ENCODE peak calls at places on chromosome 14, in six cellular contexts. J is trophoblast cell, V is OCI-LY7, R is GM23338, A is osteoblast, L is HCT116. P is an unnamed sample.

GRCh38 chr14:71355324-71356201 is 448.3 kb downstream of the PCNX1 start:
- DNase-seq in R (peak), A (no peak), V (no peak), J (peak), L (no peak), P (no peak)

GRCh38 chr14:77574446-77575125 is 41.9 kb downstream of the SPTLC2 start:
- DNase-seq in L (no peak), V (no peak), R (no peak), J (no peak), A (no peak), P (no peak)

GRCh38 chr14:54652188-54652889 is 85.4 kb downstream of the SAMD4A start:
- DNase-seq in J (peak), R (peak), A (peak), L (peak), V (no peak), P (peak)

GRCh38 chr14:50260511-50260910 is 29.1 kb upstream of the SOS2 start:
- DNase-seq in L (peak), J (peak), V (peak), R (peak), A (no peak), P (no peak)

GRCh38 chr14:92945959-92946846 is 23.3 kb downstream of the CHGA start:
- DNase-seq in L (peak), R (no peak), J (no peak), V (no peak), A (peak), P (no peak)

GRCh38 chr14:99744199-99744872 is 48.9 kb upstream of the EML1 start:
- DNase-seq in L (no peak), V (no peak), A (peak), J (peak), R (peak), P (no peak)

GRCh38 chr14:63995285-63995684 is 142.5 kb downstream of the SYNE2 start:
- DNase-seq in A (no peak), R (no peak), L (no peak), V (no peak), J (no peak), P (no peak)

GRCh38 chr14:99564256-99564902 is 39.6 kb downstream of the CCDC85C start:
- DNase-seq in A (peak), R (no peak), J (no peak), V (no peak), L (no peak), P (no peak)

GRCh38 chr14:84857129-84857528 is 672.8 kb upstream of the FLRT2 start:
- DNase-seq in L (no peak), R (no peak), A (no peak), V (no peak), J (no peak), P (no peak)

GRCh38 chr14:65239143-65239672 is 136.9 kb upstream of the MAX start:
- DNase-seq in J (peak), L (no peak), V (no peak), A (peak), R (no peak), P (no peak)

GRCh38 chr14:65238456-65238855 is 136.1 kb upstream of the MAX start:
- DNase-seq in A (no peak), V (no peak), R (no peak), J (peak), L (no peak), P (no peak)

GRCh38 chr14:65237956-65238355 is 135.6 kb upstream of the MAX start:
- DNase-seq in V (no peak), J (peak), R (peak), L (no peak), A (no peak), P (no peak)

GRCh38 chr14:65234752-65235361 is 132.5 kb upstream of the MAX start:
- DNase-seq in A (no peak), J (no peak), V (no peak), R (no peak), L (no peak), P (no peak)

GRCh38 chr14:65237023-65237814 is 134.9 kb upstream of the MAX start:
- DNase-seq in J (no peak), L (no peak), A (no peak), V (no peak), R (no peak), P (no peak)
- H3K4me2 ChIP-seq in J (no peak), L (peak), A (peak), V (no peak), R (no peak), P (no peak)

GRCh38 chr14:51847489-51847796 is 13.0 kb upstream of the GNG2 start:
- DNase-seq in R (no peak), L (no peak), A (no peak), V (no peak), J (no peak), P (no peak)
- H3K4me2 ChIP-seq in R (peak), L (no peak), A (peak), V (peak), J (no peak), P (no peak)

GRCh38 chr14:101072070-101072469 is 168.5 kb upstream of the RTL1 start:
- DNase-seq in R (no peak), L (no peak), V (no peak), J (no peak), A (no peak), P (no peak)
- H3K4me2 ChIP-seq in R (no peak), L (peak), V (no peak), J (no peak), A (no peak), P (no peak)

DNA sequence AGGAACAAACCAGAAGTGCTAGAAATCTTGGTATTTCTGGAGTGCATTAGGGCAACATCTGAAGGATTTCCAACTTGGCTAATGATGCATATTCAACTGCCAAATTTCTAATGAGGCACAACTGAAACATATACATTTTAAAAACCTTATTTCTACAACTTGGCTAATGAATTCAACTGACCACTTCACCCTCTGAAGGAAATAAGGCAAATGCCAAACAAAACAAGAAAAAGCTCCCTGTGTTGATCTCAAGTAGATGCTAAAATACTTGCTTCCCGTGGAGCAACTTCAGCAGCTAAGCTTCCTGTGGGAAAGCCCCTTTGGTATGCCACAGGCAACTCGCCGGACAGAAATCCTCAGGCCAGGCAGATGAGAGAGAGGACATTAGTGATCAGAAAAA is 167.1 kb downstream of the TTC7B start:
- DNase-seq in L (no peak), V (no peak), A (no peak), J (no peak), R (peak), P (no peak)
- H3K4me2 ChIP-seq in L (no peak), V (no peak), A (no peak), J (no peak), R (no peak), P (no peak)

DNA sequence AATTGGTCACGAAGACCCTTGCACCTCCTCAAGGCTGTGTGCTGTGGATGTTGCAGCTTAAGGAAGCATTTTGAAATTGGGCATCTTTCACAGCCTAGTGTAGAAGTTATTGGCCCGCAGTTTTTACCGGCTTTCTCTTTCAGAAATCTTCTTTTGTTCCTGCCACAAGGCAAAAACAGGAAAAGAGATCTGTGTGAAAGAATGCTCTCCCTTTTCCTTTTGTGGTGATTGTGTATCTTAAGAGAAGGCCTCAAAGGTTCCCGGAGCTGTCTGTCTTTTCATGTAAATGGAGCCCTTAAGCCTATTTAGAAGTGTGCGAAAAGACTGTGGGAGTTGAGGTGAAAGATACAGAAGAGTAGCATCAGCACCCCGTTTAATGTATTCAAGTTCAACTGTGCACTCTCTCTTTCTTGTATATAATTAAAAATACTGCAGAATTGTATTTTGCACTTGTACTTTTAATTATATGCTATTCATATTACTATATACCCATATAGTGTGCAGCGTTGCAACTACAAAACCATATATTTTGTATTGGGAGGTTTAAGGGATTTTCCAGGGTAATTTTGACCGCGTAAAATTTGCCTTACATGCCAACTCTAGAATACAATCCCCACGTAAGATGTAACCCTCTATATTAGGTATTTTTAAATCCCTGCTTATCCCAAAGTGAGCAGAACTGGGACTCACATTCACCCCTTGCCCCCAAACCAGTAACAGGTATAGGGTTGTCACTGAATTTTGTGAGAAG is 441.7 kb downstream of the RAD51B start:
- DNase-seq in A (no peak), V (no peak), R (peak), L (no peak), J (no peak), P (no peak)
- H3K4me2 ChIP-seq in A (no peak), V (peak), R (peak), L (no peak), J (no peak), P (no peak)

DNA sequence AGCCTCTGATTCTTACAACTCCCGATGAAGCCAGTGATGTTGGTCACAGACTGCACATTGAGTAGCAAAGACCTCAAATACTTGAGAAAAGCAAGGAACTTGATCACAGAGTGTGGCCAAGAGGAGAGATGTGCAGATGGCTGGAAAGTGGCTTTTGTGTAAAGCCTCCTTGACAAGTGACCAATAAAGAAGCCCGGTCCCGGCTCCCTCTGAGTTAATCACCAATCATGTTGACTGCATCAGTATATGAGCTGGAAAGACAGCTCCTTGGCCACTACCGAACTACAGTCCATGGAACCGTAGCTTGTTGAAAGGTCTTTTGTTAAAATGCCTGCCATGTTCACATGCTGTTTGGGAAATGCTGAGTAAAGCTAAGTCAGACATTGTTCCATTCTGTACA is 23.7 kb upstream of the SERPINA6 start:
- DNase-seq in J (no peak), V (no peak), A (no peak), L (no peak), R (no peak), P (no peak)
- H3K4me2 ChIP-seq in J (no peak), V (no peak), A (no peak), L (peak), R (no peak), P (no peak)

GRCh38 chr14:51663783-51664326 is 12.1 kb downstream of the FRMD6 start:
- DNase-seq in A (no peak), L (no peak), V (no peak), J (no peak), R (no peak), P (no peak)

GRCh38 chr14:51666070-51666469 is 14.4 kb downstream of the FRMD6 start:
- DNase-seq in A (no peak), L (no peak), J (no peak), R (no peak), V (no peak), P (no peak)

GRCh38 chr14:51661504-51661903 is 9.8 kb downstream of the FRMD6 start:
- DNase-seq in A (no peak), V (no peak), L (no peak), R (no peak), J (no peak), P (no peak)

GRCh38 chr14:51668870-51669269 is 17.2 kb downstream of the FRMD6 start:
- DNase-seq in J (no peak), R (no peak), L (no peak), V (no peak), A (no peak), P (no peak)

GRCh38 chr14:51666831-51667230 is 15.1 kb downstream of the FRMD6 start:
- DNase-seq in A (no peak), L (no peak), V (no peak), J (no peak), R (no peak), P (no peak)
- H3K4me2 ChIP-seq in A (peak), L (no peak), V (no peak), J (no peak), R (no peak), P (no peak)

GRCh38 chr14:62301911-62302310 is 539.7 kb downstream of the SNAPC1 start:
- DNase-seq in A (no peak), L (no peak), V (no peak), J (no peak), R (no peak), P (no peak)
- H3K4me2 ChIP-seq in A (no peak), L (no peak), V (no peak), J (no peak), R (no peak), P (no peak)